ENCODE peak calls at places on chromosomes 2 and 18, in seven cellular contexts. One of them, this sample, is unnamed.

GRCh38 chr2:95275151-95275515 is 884 bp downstream of the PROM2 start:
- DNase-seq in HEK293T: no peak
- DNase-seq in T-helper 1 cell: no peak
- DNase-seq in RWPE1: no peak
- DNase-seq in MCF 10A: no peak
- DNase-seq in ELF-1: no peak
- DNase-seq in stimulated activated naive B cell treated with anti-CD40 and anti-IgM and Interleukin-4, amounts not matched to agents 10 μg/mL and 1 μg/mL and 100 μg/mL, for 72 hours: no peak
- DNase-seq in this sample: no peak

GRCh38 chr2:23513881-23514793 is 129.2 kb downstream of the KLHL29 start:
- DNase-seq in RWPE1: no peak
- DNase-seq in stimulated activated naive B cell treated with anti-CD40 and anti-IgM and Interleukin-4, amounts not matched to agents 10 μg/mL and 1 μg/mL and 100 μg/mL, for 72 hours: no peak
- DNase-seq in HEK293T: no peak
- DNase-seq in MCF 10A: no peak
- DNase-seq in ELF-1: no peak
- DNase-seq in T-helper 1 cell: no peak
- DNase-seq in this sample: no peak

GRCh38 chr2:113910110-113910717 is 20.3 kb downstream of the ACTR3 start:
- DNase-seq in RWPE1: no peak
- DNase-seq in MCF 10A: no peak
- DNase-seq in ELF-1: no peak
- DNase-seq in T-helper 1 cell: peak
- DNase-seq in HEK293T: no peak
- DNase-seq in stimulated activated naive B cell treated with anti-CD40 and anti-IgM and Interleukin-4, amounts not matched to agents 10 μg/mL and 1 μg/mL and 100 μg/mL, for 72 hours: no peak
- DNase-seq in this sample: no peak

GRCh38 chr2:119795309-119796303 is 35.9 kb downstream of the PTPN4 start:
- DNase-seq in MCF 10A: no peak
- DNase-seq in ELF-1: no peak
- DNase-seq in HEK293T: no peak
- DNase-seq in stimulated activated naive B cell treated with anti-CD40 and anti-IgM and Interleukin-4, amounts not matched to agents 10 μg/mL and 1 μg/mL and 100 μg/mL, for 72 hours: no peak
- DNase-seq in T-helper 1 cell: no peak
- DNase-seq in RWPE1: no peak
- DNase-seq in this sample: no peak

GRCh38 chr2:20381457-20381856 is 30.8 kb upstream of the PUM2 start:
- DNase-seq in HEK293T: peak
- DNase-seq in stimulated activated naive B cell treated with anti-CD40 and anti-IgM and Interleukin-4, amounts not matched to agents 10 μg/mL and 1 μg/mL and 100 μg/mL, for 72 hours: no peak
- DNase-seq in ELF-1: peak
- DNase-seq in T-helper 1 cell: no peak
- DNase-seq in RWPE1: no peak
- DNase-seq in MCF 10A: peak
- DNase-seq in this sample: no peak

GRCh38 chr2:32715391-32715841 is 87.6 kb downstream of the TTC27 start:
- DNase-seq in stimulated activated naive B cell treated with anti-CD40 and anti-IgM and Interleukin-4, amounts not matched to agents 10 μg/mL and 1 μg/mL and 100 μg/mL, for 72 hours: peak
- DNase-seq in ELF-1: no peak
- DNase-seq in MCF 10A: no peak
- DNase-seq in RWPE1: peak
- DNase-seq in T-helper 1 cell: no peak
- DNase-seq in HEK293T: no peak
- DNase-seq in this sample: no peak

GRCh38 chr18:26771524-26771923 is 94.0 kb downstream of the AQP4 start:
- DNase-seq in HEK293T: peak
- DNase-seq in stimulated activated naive B cell treated with anti-CD40 and anti-IgM and Interleukin-4, amounts not matched to agents 10 μg/mL and 1 μg/mL and 100 μg/mL, for 72 hours: no peak
- DNase-seq in ELF-1: no peak
- DNase-seq in RWPE1: no peak
- DNase-seq in MCF 10A: peak
- DNase-seq in T-helper 1 cell: no peak
- DNase-seq in this sample: peak

GRCh38 chr2:234564719-234565118 is 67.8 kb upstream of the ARL4C start:
- DNase-seq in T-helper 1 cell: no peak
- DNase-seq in ELF-1: no peak
- DNase-seq in stimulated activated naive B cell treated with anti-CD40 and anti-IgM and Interleukin-4, amounts not matched to agents 10 μg/mL and 1 μg/mL and 100 μg/mL, for 72 hours: no peak
- DNase-seq in HEK293T: no peak
- DNase-seq in RWPE1: no peak
- DNase-seq in MCF 10A: no peak
- DNase-seq in this sample: no peak

GRCh38 chr2:239178954-239179353 is 221.9 kb downstream of the HDAC4 start:
- DNase-seq in HEK293T: no peak
- DNase-seq in T-helper 1 cell: no peak
- DNase-seq in stimulated activated naive B cell treated with anti-CD40 and anti-IgM and Interleukin-4, amounts not matched to agents 10 μg/mL and 1 μg/mL and 100 μg/mL, for 72 hours: no peak
- DNase-seq in RWPE1: no peak
- DNase-seq in MCF 10A: no peak
- DNase-seq in ELF-1: no peak
- DNase-seq in this sample: peak

GRCh38 chr2:18194161-18194560 is 315.7 kb downstream of the KCNS3 start:
- DNase-seq in T-helper 1 cell: no peak
- DNase-seq in stimulated activated naive B cell treated with anti-CD40 and anti-IgM and Interleukin-4, amounts not matched to agents 10 μg/mL and 1 μg/mL and 100 μg/mL, for 72 hours: no peak
- DNase-seq in ELF-1: no peak
- DNase-seq in MCF 10A: no peak
- DNase-seq in HEK293T: no peak
- DNase-seq in RWPE1: no peak
- DNase-seq in this sample: no peak

GRCh38 chr18:70165936-70166335 is 39.6 kb downstream of the RTTN start:
- DNase-seq in MCF 10A: no peak
- DNase-seq in T-helper 1 cell: no peak
- DNase-seq in RWPE1: no peak
- DNase-seq in stimulated activated naive B cell treated with anti-CD40 and anti-IgM and Interleukin-4, amounts not matched to agents 10 μg/mL and 1 μg/mL and 100 μg/mL, for 72 hours: no peak
- DNase-seq in HEK293T: no peak
- DNase-seq in ELF-1: no peak
- DNase-seq in this sample: no peak

GRCh38 chr18:14025306-14025940 is 106.8 kb downstream of the ZNF519 start:
- DNase-seq in T-helper 1 cell: no peak
- DNase-seq in HEK293T: no peak
- DNase-seq in stimulated activated naive B cell treated with anti-CD40 and anti-IgM and Interleukin-4, amounts not matched to agents 10 μg/mL and 1 μg/mL and 100 μg/mL, for 72 hours: no peak
- DNase-seq in MCF 10A: no peak
- DNase-seq in ELF-1: peak
- DNase-seq in RWPE1: no peak
- DNase-seq in this sample: no peak

GRCh38 chr2:221420245-221420644 is 151.9 kb downstream of the EPHA4 start:
- DNase-seq in MCF 10A: no peak
- DNase-seq in RWPE1: no peak
- DNase-seq in stimulated activated naive B cell treated with anti-CD40 and anti-IgM and Interleukin-4, amounts not matched to agents 10 μg/mL and 1 μg/mL and 100 μg/mL, for 72 hours: no peak
- DNase-seq in ELF-1: no peak
- DNase-seq in HEK293T: no peak
- DNase-seq in T-helper 1 cell: no peak
- DNase-seq in this sample: no peak

GRCh38 chr18:43271593-43272432 is 5.5 kb downstream of the SYT4 start:
- DNase-seq in T-helper 1 cell: no peak
- DNase-seq in RWPE1: peak
- DNase-seq in HEK293T: peak
- DNase-seq in MCF 10A: peak
- DNase-seq in ELF-1: peak
- DNase-seq in stimulated activated naive B cell treated with anti-CD40 and anti-IgM and Interleukin-4, amounts not matched to agents 10 μg/mL and 1 μg/mL and 100 μg/mL, for 72 hours: no peak
- DNase-seq in this sample: no peak

GRCh38 chr2:26178746-26179436 is 6.0 kb downstream of the GAREM2 start:
- DNase-seq in ELF-1: peak
- DNase-seq in HEK293T: no peak
- DNase-seq in MCF 10A: no peak
- DNase-seq in stimulated activated naive B cell treated with anti-CD40 and anti-IgM and Interleukin-4, amounts not matched to agents 10 μg/mL and 1 μg/mL and 100 μg/mL, for 72 hours: no peak
- DNase-seq in T-helper 1 cell: no peak
- DNase-seq in RWPE1: no peak
- DNase-seq in this sample: no peak

GRCh38 chr2:135744761-135745314 is 3.2 kb downstream of the UBXN4 start:
- DNase-seq in T-helper 1 cell: peak
- DNase-seq in stimulated activated naive B cell treated with anti-CD40 and anti-IgM and Interleukin-4, amounts not matched to agents 10 μg/mL and 1 μg/mL and 100 μg/mL, for 72 hours: no peak
- DNase-seq in HEK293T: peak
- DNase-seq in ELF-1: peak
- DNase-seq in RWPE1: peak
- DNase-seq in MCF 10A: peak
- DNase-seq in this sample: no peak

GRCh38 chr2:240831594-240832204 is 11.7 kb upstream of the KIF1A start:
- DNase-seq in HEK293T: no peak
- DNase-seq in RWPE1: no peak
- DNase-seq in T-helper 1 cell: no peak
- DNase-seq in stimulated activated naive B cell treated with anti-CD40 and anti-IgM and Interleukin-4, amounts not matched to agents 10 μg/mL and 1 μg/mL and 100 μg/mL, for 72 hours: no peak
- DNase-seq in MCF 10A: no peak
- DNase-seq in ELF-1: peak
- DNase-seq in this sample: no peak

GRCh38 chr2:118266086-118266485 is 177.8 kb downstream of the INSIG2 start:
- DNase-seq in MCF 10A: peak
- DNase-seq in ELF-1: no peak
- DNase-seq in HEK293T: no peak
- DNase-seq in stimulated activated naive B cell treated with anti-CD40 and anti-IgM and Interleukin-4, amounts not matched to agents 10 μg/mL and 1 μg/mL and 100 μg/mL, for 72 hours: no peak
- DNase-seq in T-helper 1 cell: no peak
- DNase-seq in RWPE1: no peak
- DNase-seq in this sample: no peak

GRCh38 chr2:170770008-170770303 is 222 bp upstream of the ERICH2 start:
- DNase-seq in HEK293T: no peak
- DNase-seq in T-helper 1 cell: no peak
- DNase-seq in ELF-1: no peak
- DNase-seq in MCF 10A: no peak
- DNase-seq in stimulated activated naive B cell treated with anti-CD40 and anti-IgM and Interleukin-4, amounts not matched to agents 10 μg/mL and 1 μg/mL and 100 μg/mL, for 72 hours: no peak
- DNase-seq in RWPE1: no peak
- DNase-seq in this sample: no peak

GRCh38 chr2:96092896-96093295 is 23.5 kb downstream of the ADRA2B start:
- DNase-seq in RWPE1: no peak
- DNase-seq in stimulated activated naive B cell treated with anti-CD40 and anti-IgM and Interleukin-4, amounts not matched to agents 10 μg/mL and 1 μg/mL and 100 μg/mL, for 72 hours: no peak
- DNase-seq in T-helper 1 cell: no peak
- DNase-seq in MCF 10A: no peak
- DNase-seq in HEK293T: no peak
- DNase-seq in ELF-1: peak
- DNase-seq in this sample: no peak

GRCh38 chr18:35661483-35662146 is 80.1 kb downstream of the GALNT1 start:
- DNase-seq in stimulated activated naive B cell treated with anti-CD40 and anti-IgM and Interleukin-4, amounts not matched to agents 10 μg/mL and 1 μg/mL and 100 μg/mL, for 72 hours: no peak
- DNase-seq in MCF 10A: peak
- DNase-seq in RWPE1: no peak
- DNase-seq in ELF-1: no peak
- DNase-seq in HEK293T: no peak
- DNase-seq in T-helper 1 cell: no peak
- DNase-seq in this sample: no peak

GRCh38 chr2:120939595-120940318 is 204.1 kb downstream of the GLI2 start:
- DNase-seq in stimulated activated naive B cell treated with anti-CD40 and anti-IgM and Interleukin-4, amounts not matched to agents 10 μg/mL and 1 μg/mL and 100 μg/mL, for 72 hours: no peak
- DNase-seq in ELF-1: no peak
- DNase-seq in RWPE1: no peak
- DNase-seq in T-helper 1 cell: no peak
- DNase-seq in MCF 10A: peak
- DNase-seq in HEK293T: no peak
- DNase-seq in this sample: no peak

GRCh38 chr18:79726721-79727120 is 47.1 kb downstream of the CTDP1 start:
- DNase-seq in MCF 10A: no peak
- DNase-seq in T-helper 1 cell: no peak
- DNase-seq in stimulated activated naive B cell treated with anti-CD40 and anti-IgM and Interleukin-4, amounts not matched to agents 10 μg/mL and 1 μg/mL and 100 μg/mL, for 72 hours: no peak
- DNase-seq in HEK293T: no peak
- DNase-seq in ELF-1: no peak
- DNase-seq in RWPE1: no peak
- DNase-seq in this sample: no peak

GRCh38 chr2:184879671-184880070 is 281.3 kb downstream of the ZNF804A start:
- DNase-seq in HEK293T: no peak
- DNase-seq in MCF 10A: no peak
- DNase-seq in RWPE1: no peak
- DNase-seq in T-helper 1 cell: no peak
- DNase-seq in ELF-1: no peak
- DNase-seq in stimulated activated naive B cell treated with anti-CD40 and anti-IgM and Interleukin-4, amounts not matched to agents 10 μg/mL and 1 μg/mL and 100 μg/mL, for 72 hours: no peak
- DNase-seq in this sample: no peak

GRCh38 chr2:42492691-42493467 is 903 bp downstream of the KCNG3 start:
- DNase-seq in RWPE1: no peak
- DNase-seq in ELF-1: peak
- DNase-seq in MCF 10A: no peak
- DNase-seq in stimulated activated naive B cell treated with anti-CD40 and anti-IgM and Interleukin-4, amounts not matched to agents 10 μg/mL and 1 μg/mL and 100 μg/mL, for 72 hours: no peak
- DNase-seq in HEK293T: peak
- DNase-seq in T-helper 1 cell: no peak
- DNase-seq in this sample: peak

GRCh38 chr2:101861382-101861781 is 130.4 kb upstream of the IL1R2 start:
- DNase-seq in RWPE1: no peak
- DNase-seq in MCF 10A: no peak
- DNase-seq in stimulated activated naive B cell treated with anti-CD40 and anti-IgM and Interleukin-4, amounts not matched to agents 10 μg/mL and 1 μg/mL and 100 μg/mL, for 72 hours: no peak
- DNase-seq in HEK293T: no peak
- DNase-seq in ELF-1: no peak
- DNase-seq in T-helper 1 cell: no peak
- DNase-seq in this sample: no peak

GRCh38 chr2:184597571-184597980 is 753 bp upstream of the ZNF804A start:
- DNase-seq in T-helper 1 cell: no peak
- DNase-seq in ELF-1: peak
- DNase-seq in RWPE1: peak
- DNase-seq in HEK293T: peak
- DNase-seq in MCF 10A: no peak
- DNase-seq in stimulated activated naive B cell treated with anti-CD40 and anti-IgM and Interleukin-4, amounts not matched to agents 10 μg/mL and 1 μg/mL and 100 μg/mL, for 72 hours: no peak
- DNase-seq in this sample: no peak

GRCh38 chr2:178542161-178542560 is 61.9 kb downstream of the PLEKHA3 start:
- DNase-seq in MCF 10A: no peak
- DNase-seq in ELF-1: no peak
- DNase-seq in stimulated activated naive B cell treated with anti-CD40 and anti-IgM and Interleukin-4, amounts not matched to agents 10 μg/mL and 1 μg/mL and 100 μg/mL, for 72 hours: no peak
- DNase-seq in HEK293T: no peak
- DNase-seq in T-helper 1 cell: no peak
- DNase-seq in RWPE1: no peak
- DNase-seq in this sample: no peak

GRCh38 chr2:74725287-74725686 is 71.2 kb downstream of the SEMA4F start:
- DNase-seq in ELF-1: no peak
- DNase-seq in T-helper 1 cell: no peak
- DNase-seq in stimulated activated naive B cell treated with anti-CD40 and anti-IgM and Interleukin-4, amounts not matched to agents 10 μg/mL and 1 μg/mL and 100 μg/mL, for 72 hours: no peak
- DNase-seq in MCF 10A: no peak
- DNase-seq in HEK293T: no peak
- DNase-seq in RWPE1: no peak
- DNase-seq in this sample: no peak

GRCh38 chr2:39512434-39512935 is 75.4 kb upstream of the MAP4K3 start:
- DNase-seq in MCF 10A: no peak
- DNase-seq in stimulated activated naive B cell treated with anti-CD40 and anti-IgM and Interleukin-4, amounts not matched to agents 10 μg/mL and 1 μg/mL and 100 μg/mL, for 72 hours: no peak
- DNase-seq in HEK293T: no peak
- DNase-seq in ELF-1: no peak
- DNase-seq in T-helper 1 cell: no peak
- DNase-seq in RWPE1: no peak
- DNase-seq in this sample: no peak

GRCh38 chr2:188788621-188789020 is 185.6 kb upstream of the COL3A1 start:
- DNase-seq in ELF-1: no peak
- DNase-seq in T-helper 1 cell: no peak
- DNase-seq in RWPE1: peak
- DNase-seq in stimulated activated naive B cell treated with anti-CD40 and anti-IgM and Interleukin-4, amounts not matched to agents 10 μg/mL and 1 μg/mL and 100 μg/mL, for 72 hours: no peak
- DNase-seq in HEK293T: no peak
- DNase-seq in MCF 10A: peak
- DNase-seq in this sample: peak

GRCh38 chr18:22166070-22166972 is 3.1 kb upstream of the GATA6 start:
- DNase-seq in HEK293T: no peak
- DNase-seq in stimulated activated naive B cell treated with anti-CD40 and anti-IgM and Interleukin-4, amounts not matched to agents 10 μg/mL and 1 μg/mL and 100 μg/mL, for 72 hours: no peak
- DNase-seq in MCF 10A: no peak
- DNase-seq in T-helper 1 cell: no peak
- DNase-seq in RWPE1: no peak
- DNase-seq in ELF-1: peak
- DNase-seq in this sample: peak

GRCh38 chr2:37614061-37614802 is 57.2 kb downstream of the CDC42EP3 start:
- DNase-seq in ELF-1: peak
- DNase-seq in T-helper 1 cell: no peak
- DNase-seq in RWPE1: peak
- DNase-seq in HEK293T: no peak
- DNase-seq in MCF 10A: peak
- DNase-seq in stimulated activated naive B cell treated with anti-CD40 and anti-IgM and Interleukin-4, amounts not matched to agents 10 μg/mL and 1 μg/mL and 100 μg/mL, for 72 hours: no peak
- DNase-seq in this sample: no peak